ENCODE peak calls at places on chromosomes 2 and 18, in eight cellular contexts. I, C, V, D, N, K, U and Z are unnamed samples.
A peak's percentile ranks its signal among the peaks of the same experiment; 100 is the strongest.

GRCh38 chr2:74048147-74048546 is 63.4 kb downstream of the TET3 start:
- DNase-seq in I (no peak), C (no peak), V (peak; percentile 53), D (no peak), N (no peak), K (no peak), U (no peak), Z (no peak)

GRCh38 chr2:182144780-182145170 is 159.1 kb downstream of the PPP1R1C start:
- DNase-seq in I (no peak), C (no peak), V (no peak), D (no peak), N (peak; percentile 15), K (no peak), U (no peak), Z (no peak)

GRCh38 chr2:181953773-181954537 is 31.7 kb upstream of the PPP1R1C start:
- DNase-seq in I (peak; percentile 79), C (peak; percentile 51), V (peak; percentile 77), D (peak; percentile 48), N (peak; percentile 67), K (peak; percentile 62), U (peak; percentile 80), Z (peak; percentile 58)

GRCh38 chr2:63000801-63001200 is 49.8 kb upstream of the OTX1 start:
- DNase-seq in I (no peak), C (no peak), V (no peak), D (no peak), N (no peak), K (no peak), U (peak; percentile 64), Z (no peak)

GRCh38 chr2:168718622-168719021 is 83.8 kb upstream of the NOSTRIN start:
- DNase-seq in I (no peak), C (no peak), V (no peak), D (no peak), N (no peak), K (no peak), U (no peak), Z (no peak)

GRCh38 chr18:23890589-23890988 is 124.0 kb upstream of the TTC39C start:
- DNase-seq in I (no peak), C (peak; percentile 49), V (no peak), D (no peak), N (no peak), K (no peak), U (peak; percentile 43), Z (no peak)

GRCh38 chr2:175964195-175964594 is 37.9 kb downstream of the LNPK start:
- DNase-seq in I (no peak), C (no peak), V (peak; percentile 34), D (no peak), N (no peak), K (peak; percentile 22), U (no peak), Z (no peak)

GRCh38 chr18:26656944-26657536 is 108.7 kb upstream of the KCTD1 start:
- DNase-seq in I (peak; percentile 69), C (peak; percentile 83), V (peak; percentile 43), D (peak; percentile 47), N (peak; percentile 80), K (peak; percentile 57), U (peak; percentile 92), Z (peak; percentile 88)

GRCh38 chr2:10052216-10052615 is 8.9 kb downstream of the KLF11 start:
- DNase-seq in I (no peak), C (no peak), V (no peak), D (no peak), N (no peak), K (no peak), U (no peak), Z (no peak)

GRCh38 chr2:229409751-229410181 is 138.7 kb upstream of the PID1 start:
- DNase-seq in I (no peak), C (no peak), V (no peak), D (no peak), N (no peak), K (no peak), U (no peak), Z (no peak)

GRCh38 chr18:76741346-76741745 is 81.0 kb upstream of the ZNF236 start:
- DNase-seq in I (no peak), C (no peak), V (no peak), D (no peak), N (no peak), K (no peak), U (no peak), Z (no peak)

GRCh38 chr18:55380574-55380973 is 207.4 kb downstream of the TCF4 start:
- DNase-seq in I (no peak), C (no peak), V (no peak), D (no peak), N (no peak), K (no peak), U (no peak), Z (no peak)

GRCh38 chr2:241637233-241638062 is at the start of gene ATG4B:
- DNase-seq in I (peak; percentile 87), C (peak; percentile 94), V (peak; percentile 82), D (peak; percentile 87), N (peak; percentile 95), K (peak; percentile 85), U (peak; percentile 92), Z (peak; percentile 81)

GRCh38 chr2:40348665-40349064 is 103.2 kb downstream of the SLC8A1 start:
- DNase-seq in I (no peak), C (peak; percentile 41), V (no peak), D (no peak), N (no peak), K (no peak), U (peak; percentile 16), Z (no peak)

GRCh38 chr18:23856466-23857175 is 157.9 kb upstream of the TTC39C start:
- DNase-seq in I (no peak), C (no peak), V (no peak), D (no peak), N (no peak), K (no peak), U (no peak), Z (no peak)

GRCh38 chr2:27973592-27973991 is 83.1 kb downstream of the BABAM2 start:
- DNase-seq in I (no peak), C (no peak), V (no peak), D (no peak), N (no peak), K (peak; percentile 65), U (peak; percentile 41), Z (no peak)

GRCh38 chr2:159066541-159067156 is 98.2 kb downstream of the TANC1 start:
- DNase-seq in I (no peak), C (no peak), V (no peak), D (no peak), N (no peak), K (no peak), U (no peak), Z (no peak)

GRCh38 chr2:227164745-227165350 is 424 bp downstream of the COL4A3 start:
- DNase-seq in I (peak; percentile 39), C (no peak), V (no peak), D (peak; percentile 25), N (peak; percentile 28), K (no peak), U (no peak), Z (peak; percentile 9)

GRCh38 chr18:36352384-36352783 is 54.9 kb downstream of the FHOD3 start:
- DNase-seq in I (no peak), C (peak; percentile 53), V (no peak), D (no peak), N (no peak), K (peak; percentile 12), U (peak; percentile 91), Z (no peak)

GRCh38 chr2:172101008-172101706 is 1.5 kb downstream of the DLX2 start:
- DNase-seq in I (no peak), C (peak; percentile 7), V (no peak), D (no peak), N (peak; percentile 33), K (peak; percentile 13), U (peak; percentile 53), Z (no peak)

GRCh38 chr2:31475692-31476091 is 61.1 kb upstream of the XDH start:
- DNase-seq in I (no peak), C (peak; percentile 55), V (peak; percentile 53), D (no peak), N (no peak), K (peak; percentile 36), U (peak; percentile 50), Z (no peak)

GRCh38 chr2:234963785-234964615 is 12.2 kb downstream of the SH3BP4 start:
- DNase-seq in I (no peak), C (no peak), V (no peak), D (no peak), N (no peak), K (no peak), U (no peak), Z (no peak)

GRCh38 chr2:146246017-146246733 is 1598.7 kb upstream of the ACVR2A start:
- DNase-seq in I (no peak), C (no peak), V (no peak), D (no peak), N (no peak), K (no peak), U (peak; percentile 57), Z (no peak)

GRCh38 chr2:238504181-238504711 is 77.5 kb downstream of the ASB1 start:
- DNase-seq in I (no peak), C (no peak), V (no peak), D (no peak), N (no peak), K (no peak), U (no peak), Z (no peak)

GRCh38 chr2:215540646-215541045 is 104.8 kb upstream of the FN1 start:
- DNase-seq in I (no peak), C (peak; percentile 50), V (no peak), D (no peak), N (no peak), K (peak; percentile 15), U (peak; percentile 95), Z (no peak)

GRCh38 chr2:203586696-203587095 is 51.6 kb upstream of the RAPH1 start:
- DNase-seq in I (no peak), C (no peak), V (no peak), D (no peak), N (no peak), K (no peak), U (peak; percentile 67), Z (no peak)

GRCh38 chr2:109213646-109214417 is 84.8 kb downstream of the SH3RF3 start:
- DNase-seq in I (no peak), C (peak; percentile 41), V (peak; percentile 14), D (no peak), N (no peak), K (no peak), U (peak; percentile 53), Z (no peak)

GRCh38 chr2:30706534-30707303 is 100.5 kb downstream of the CAPN13 start:
- DNase-seq in I (peak; percentile 72), C (peak; percentile 60), V (peak; percentile 74), D (peak; percentile 41), N (peak; percentile 79), K (peak; percentile 79), U (peak; percentile 81), Z (peak; percentile 72)

GRCh38 chr2:149329068-149329467 is 1.3 kb upstream of the LYPD6 start:
- DNase-seq in I (no peak), C (peak; percentile 25), V (peak; percentile 34), D (no peak), N (peak; percentile 61), K (peak; percentile 32), U (peak; percentile 28), Z (peak; percentile 47)

GRCh38 chr2:147197754-147198153 is 647.1 kb upstream of the ACVR2A start:
- DNase-seq in I (no peak), C (no peak), V (no peak), D (no peak), N (no peak), K (no peak), U (no peak), Z (no peak)

GRCh38 chr2:121234791-121235190 is 50.2 kb downstream of the TFCP2L1 start:
- DNase-seq in I (no peak), C (no peak), V (no peak), D (no peak), N (no peak), K (no peak), U (no peak), Z (no peak)

GRCh38 chr2:233414777-233415570 is 60.7 kb downstream of the DGKD start:
- DNase-seq in I (peak; percentile 46), C (peak; percentile 51), V (peak; percentile 90), D (no peak), N (no peak), K (no peak), U (peak; percentile 67), Z (no peak)

GRCh38 chr2:46845542-46846453 is 69.8 kb downstream of the MCFD2 start:
- DNase-seq in I (no peak), C (no peak), V (no peak), D (no peak), N (no peak), K (no peak), U (no peak), Z (no peak)

GRCh38 chr2:201450910-201451329 is 338 bp downstream of the TRAK2 start:
- DNase-seq in I (no peak), C (peak; percentile 40), V (no peak), D (no peak), N (no peak), K (peak; percentile 18), U (no peak), Z (no peak)